ENCODE peak calls at places on chromosomes 11 and 22, in six cellular contexts. D is stimulated activated effector memory CD8-positive, alpha-beta T cell treated with anti-CD3 and anti-CD28 coated beads, Interleukin-12 subunit alpha, Interleukin-12 subunit beta, amount 100 ng/mL, for 72 hours; C is hippocampal formation; T is H1; V is heart right ventricle; U is HS-5. O is an unnamed sample.

GRCh38 chr22:20747223-20747622 is 26.7 kb upstream of the SERPIND1 start:
- DNase-seq in D (no peak), C (no peak), T (no peak), V (no peak), U (no peak), O (no peak)

GRCh38 chr11:112177610-112178009 is 2.3 kb downstream of the BCO2 start:
- DNase-seq in D (no peak), C (no peak), T (no peak), V (no peak), U (no peak), O (no peak)

GRCh38 chr11:11731311-11732083 is 109.7 kb upstream of the GALNT18 start:
- DNase-seq in D (no peak), C (no peak), T (no peak), V (no peak), U (peak), O (no peak)

GRCh38 chr22:40436460-40437431 is 66.4 kb downstream of the SGSM3 start:
- DNase-seq in D (no peak), C (peak), T (no peak), V (peak), U (peak), O (peak)

GRCh38 chr11:9802291-9802861 is 138.5 kb downstream of the SWAP70 start:
- DNase-seq in D (no peak), C (no peak), T (no peak), V (no peak), U (peak), O (no peak)

GRCh38 chr22:20624161-20624616 is 116.8 kb downstream of the MED15 start:
- DNase-seq in D (peak), C (no peak), T (no peak), V (no peak), U (peak), O (no peak)

GRCh38 chr22:27800250-27801131 is 1.1 kb downstream of the MN1 start:
- DNase-seq in D (no peak), C (no peak), T (no peak), V (no peak), U (no peak), O (no peak)

GRCh38 chr11:44680982-44681597 is 45.7 kb upstream of the TSPAN18 start:
- DNase-seq in D (peak), C (no peak), T (no peak), V (no peak), U (no peak), O (no peak)

GRCh38 chr11:58058276-58059010 is 27.7 kb downstream of the OR6Q1 start:
- DNase-seq in D (no peak), C (no peak), T (no peak), V (peak), U (no peak), O (no peak)

GRCh38 chr11:130448416-130449068 is at the start of gene ADAMTS15:
- DNase-seq in D (no peak), C (peak), T (peak), V (peak), U (no peak), O (no peak)

GRCh38 chr11:17219016-17219415 is 11.2 kb upstream of the PIK3C2A start:
- DNase-seq in D (no peak), C (no peak), T (no peak), V (no peak), U (no peak), O (no peak)

GRCh38 chr22:50086526-50086925 is 1.3 kb upstream of the MLC1 start:
- DNase-seq in D (no peak), C (no peak), T (no peak), V (no peak), U (no peak), O (no peak)

GRCh38 chr11:2927851-2928604 is 1.2 kb downstream of the PHLDA2 start:
- DNase-seq in D (no peak), C (no peak), T (no peak), V (no peak), U (no peak), O (no peak)

GRCh38 chr22:38731703-38732161 is 24.1 kb downstream of the SUN2 start:
- DNase-seq in D (no peak), C (no peak), T (no peak), V (no peak), U (no peak), O (no peak)

GRCh38 chr22:38873469-38874411 is 1.7 kb upstream of the CBX6 start:
- DNase-seq in D (peak), C (no peak), T (no peak), V (no peak), U (no peak), O (no peak)

GRCh38 chr22:37425800-37426531 is 1.3 kb downstream of the ELFN2 start:
- DNase-seq in D (no peak), C (no peak), T (no peak), V (no peak), U (no peak), O (no peak)

GRCh38 chr11:127521413-127521812 is 520.8 kb upstream of the KIRREL3 start:
- DNase-seq in D (no peak), C (no peak), T (no peak), V (no peak), U (peak), O (no peak)

GRCh38 chr11:36974771-36975170 is 376.7 kb upstream of the RAG2 start:
- DNase-seq in D (no peak), C (no peak), T (no peak), V (no peak), U (no peak), O (no peak)

GRCh38 chr22:25746012-25746373 is 4.0 kb downstream of the MYO18B start:
- DNase-seq in D (no peak), C (no peak), T (no peak), V (no peak), U (no peak), O (no peak)

GRCh38 chr22:43211941-43212433 is 25.1 kb upstream of the TTLL12 start:
- DNase-seq in D (no peak), C (no peak), T (no peak), V (no peak), U (no peak), O (no peak)

GRCh38 chr22:41498322-41498721 is 29.4 kb downstream of the ACO2 start:
- DNase-seq in D (no peak), C (no peak), T (no peak), V (no peak), U (no peak), O (no peak)

GRCh38 chr22:43830931-43831560 is 18.9 kb upstream of the EFCAB6 start:
- DNase-seq in D (no peak), C (no peak), T (no peak), V (no peak), U (no peak), O (no peak)

GRCh38 chr22:31342389-31343125 is 3.6 kb downstream of the PATZ1 start:
- DNase-seq in D (no peak), C (no peak), T (no peak), V (no peak), U (no peak), O (no peak)

GRCh38 chr11:125941606-125942275 is 4.1 kb upstream of the VSIG10L2 start:
- DNase-seq in D (peak), C (no peak), T (peak), V (peak), U (no peak), O (no peak)

GRCh38 chr11:116857316-116857715 is 19.9 kb upstream of the APOA1 start:
- DNase-seq in D (no peak), C (no peak), T (no peak), V (no peak), U (no peak), O (no peak)

GRCh38 chr11:278001-278951 is at the start of gene NLRP6:
- DNase-seq in D (no peak), C (no peak), T (no peak), V (peak), U (no peak), O (no peak)

O was measured in nucleus accumbens.